ENCODE peak calls at places on chromosomes 1 and 21, in eight cellular contexts. Q is tibial nerve; S is thoracic aorta; C is CD8-positive, alpha-beta T cell; Z is CD4-positive, alpha-beta T cell; W is mucosa of descending colon; Y is HCT116; B is cardiac fibroblast. M is an unnamed sample.

GRCh38 chr1:195195423-195196057 is 1412.7 kb downstream of the KCNT2 start:
- DNase-seq in C (no peak), B (no peak), Q (no peak), W (no peak), Y (no peak), Z (no peak), S (no peak), M (no peak)

GRCh38 chr21:26148071-26148470 is 22.5 kb downstream of the APP start:
- DNase-seq in C (no peak), Q (no peak), Y (no peak), W (no peak), Z (no peak), B (peak), S (no peak), M (no peak)

GRCh38 chr1:19622204-19622603 is 21.9 kb upstream of the NBL1 start:
- DNase-seq in C (no peak), Z (no peak), S (no peak), Y (no peak), Q (no peak), B (peak), W (no peak), M (no peak)

GRCh38 chr1:42334240-42335049 is 590 bp downstream of the FOXJ3 start:
- DNase-seq in W (peak), S (peak), B (peak), Q (peak), C (peak), Y (peak), Z (peak), M (no peak)

GRCh38 chr1:145859491-145860159 is 744 bp upstream of the PIAS3 start:
- DNase-seq in S (peak), C (peak), B (peak), Z (peak), W (peak), Y (peak), Q (peak), M (peak)

GRCh38 chr1:209567788-209568187 is 15.7 kb upstream of the CAMK1G start:
- DNase-seq in Q (no peak), Y (no peak), S (no peak), C (no peak), Z (no peak), W (no peak), B (peak), M (no peak)

GRCh38 chr21:34822957-34823356 is 154.2 kb downstream of the CLIC6 start:
- DNase-seq in Y (no peak), S (no peak), C (no peak), W (no peak), B (peak), Z (no peak), Q (no peak), M (no peak)

GRCh38 chr1:86339421-86339820 is 56.7 kb downstream of the ODF2L start:
- DNase-seq in Q (no peak), B (peak), W (no peak), S (no peak), Y (no peak), C (no peak), Z (no peak), M (no peak)

GRCh38 chr1:185939142-185939541 is 205.0 kb downstream of the HMCN1 start:
- DNase-seq in Q (no peak), Z (no peak), C (no peak), B (no peak), Y (no peak), W (no peak), S (no peak), M (no peak)

GRCh38 chr1:29325675-29326074 is 89.4 kb downstream of the PTPRU start:
- DNase-seq in B (no peak), C (no peak), Y (no peak), W (no peak), S (no peak), Q (no peak), Z (no peak), M (no peak)

GRCh38 chr1:203441811-203442210 is 33.8 kb upstream of the PRELP start:
- DNase-seq in S (no peak), B (no peak), Y (no peak), Q (no peak), W (no peak), C (no peak), Z (no peak), M (no peak)

GRCh38 chr1:22582670-22583635 is 19.7 kb downstream of the EPHA8 start:
- DNase-seq in Z (no peak), S (no peak), B (no peak), Q (no peak), Y (no peak), W (no peak), C (no peak), M (no peak)

GRCh38 chr21:29218749-29219148 is 80.0 kb upstream of the BACH1 start:
- DNase-seq in Q (no peak), Z (no peak), S (no peak), W (no peak), B (no peak), Y (no peak), C (no peak), M (no peak)

GRCh38 chr1:235336903-235337302 is 8.5 kb downstream of the GGPS1 start:
- DNase-seq in Z (peak), W (no peak), S (no peak), Q (no peak), Y (no peak), C (no peak), B (no peak), M (no peak)

GRCh38 chr21:37866027-37866426 is 50.2 kb downstream of the KCNJ6 start:
- DNase-seq in Z (no peak), Q (no peak), S (no peak), C (no peak), Y (no peak), B (peak), W (no peak), M (no peak)

GRCh38 chr21:41901099-41901498 is 22.0 kb upstream of the PRDM15 start:
- DNase-seq in B (no peak), Z (no peak), S (no peak), Q (no peak), Y (no peak), W (no peak), C (no peak), M (no peak)

GRCh38 chr1:151993084-151993733 is 450 bp downstream of the S100A10 start:
- DNase-seq in Z (peak), B (no peak), W (peak), C (no peak), S (no peak), Q (peak), Y (no peak), M (no peak)

GRCh38 chr1:24387636-24388035 is 25.9 kb downstream of the STPG1 start:
- DNase-seq in C (no peak), Y (no peak), B (no peak), Q (no peak), W (no peak), Z (no peak), S (no peak), M (no peak)

GRCh38 chr1:59446257-59446901 is 149.5 kb downstream of the FGGY start:
- DNase-seq in Z (no peak), C (no peak), B (peak), Q (no peak), W (no peak), Y (no peak), S (no peak), M (no peak)

GRCh38 chr1:6336946-6337622 is 56.5 kb downstream of the ACOT7 start:
- DNase-seq in C (no peak), Y (no peak), Z (no peak), B (no peak), W (no peak), Q (no peak), S (no peak), M (no peak)

GRCh38 chr1:37741130-37741529 is 23.8 kb downstream of the EPHA10 start:
- DNase-seq in Q (peak), W (no peak), Z (no peak), Y (peak), B (peak), C (no peak), S (no peak), M (no peak)

GRCh38 chr1:54949971-54950360 is 30.5 kb upstream of the TMEM61 start:
- DNase-seq in Z (no peak), Y (no peak), Q (peak), S (no peak), C (no peak), W (no peak), B (peak), M (no peak)

GRCh38 chr1:189103956-189104355 is 1373.7 kb downstream of the BRINP3 start:
- DNase-seq in S (no peak), B (peak), Q (no peak), W (no peak), Z (no peak), C (no peak), Y (no peak), M (no peak)

GRCh38 chr1:116075981-116076380 is 35.2 kb upstream of the MAB21L3 start:
- DNase-seq in C (no peak), Z (no peak), Y (peak), B (peak), S (no peak), W (no peak), Q (no peak), M (no peak)

GRCh38 chr1:116076831-116077230 is 34.4 kb upstream of the MAB21L3 start:
- DNase-seq in Z (no peak), C (no peak), S (no peak), Q (no peak), B (peak), Y (no peak), W (no peak), M (no peak)

GRCh38 chr1:116075577-116075976 is 35.6 kb upstream of the MAB21L3 start:
- DNase-seq in S (no peak), B (no peak), Z (no peak), C (no peak), Y (no peak), Q (no peak), W (no peak), M (no peak)

GRCh38 chr1:116078699-116079223 is 32.4 kb upstream of the MAB21L3 start:
- DNase-seq in Z (no peak), C (no peak), Y (no peak), B (no peak), Q (no peak), S (no peak), W (no peak), M (no peak)
- TF ChIP-seq CTCF in Z (no peak), C (no peak), Y (no peak), B (no peak), Q (no peak), S (no peak), W (no peak), M (no peak)

GRCh38 chr1:16233431-16233830 is 3.6 kb downstream of the CPLANE2 start:
- DNase-seq in S (no peak), Z (no peak), C (no peak), W (no peak), Y (no peak), B (no peak), Q (no peak), M (no peak)

GRCh38 chr1:16235347-16235746 is 1.6 kb downstream of the CPLANE2 start:
- DNase-seq in W (no peak), B (no peak), Z (no peak), Y (no peak), C (no peak), Q (no peak), S (no peak), M (no peak)

GRCh38 chr1:16236495-16237342 is at the start of gene CPLANE2:
- DNase-seq in B (peak), Q (peak), S (peak), Z (peak), Y (peak), W (peak), C (peak), M (peak)

GRCh38 chr1:16237343-16237830 is 404 bp upstream of the CPLANE2 start:
- DNase-seq in W (no peak), B (peak), Z (no peak), Y (no peak), S (no peak), C (no peak), Q (no peak), M (no peak)

DNA sequence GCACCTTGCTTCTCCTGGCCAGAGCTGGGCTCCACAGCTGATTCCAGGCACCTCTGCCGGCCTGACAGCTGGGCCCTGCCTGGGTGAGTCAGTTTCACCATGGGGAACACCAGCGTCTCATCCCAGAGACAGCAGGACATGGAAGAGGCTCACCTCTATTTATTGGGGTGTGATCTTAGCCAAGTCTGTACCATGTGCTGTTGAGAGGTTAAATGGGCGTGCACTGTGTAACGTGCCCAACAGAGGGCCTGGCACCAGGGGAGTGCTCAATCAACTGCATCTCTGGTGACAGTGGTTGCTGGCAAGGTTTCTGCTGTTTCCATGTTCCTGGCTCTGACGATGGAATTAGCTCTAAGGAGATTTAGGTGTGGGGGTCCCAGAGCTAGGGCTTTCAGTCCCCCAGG is 890 bp downstream of the CPLANE2 start:
- DNase-seq in Z (peak), W (no peak), S (no peak), B (peak), Q (no peak), Y (peak), C (peak), M (no peak)
- TF ChIP-seq CTCF in Z (peak), W (no peak), S (peak), B (peak), Q (no peak), Y (no peak), C (peak), M (no peak)

DNA sequence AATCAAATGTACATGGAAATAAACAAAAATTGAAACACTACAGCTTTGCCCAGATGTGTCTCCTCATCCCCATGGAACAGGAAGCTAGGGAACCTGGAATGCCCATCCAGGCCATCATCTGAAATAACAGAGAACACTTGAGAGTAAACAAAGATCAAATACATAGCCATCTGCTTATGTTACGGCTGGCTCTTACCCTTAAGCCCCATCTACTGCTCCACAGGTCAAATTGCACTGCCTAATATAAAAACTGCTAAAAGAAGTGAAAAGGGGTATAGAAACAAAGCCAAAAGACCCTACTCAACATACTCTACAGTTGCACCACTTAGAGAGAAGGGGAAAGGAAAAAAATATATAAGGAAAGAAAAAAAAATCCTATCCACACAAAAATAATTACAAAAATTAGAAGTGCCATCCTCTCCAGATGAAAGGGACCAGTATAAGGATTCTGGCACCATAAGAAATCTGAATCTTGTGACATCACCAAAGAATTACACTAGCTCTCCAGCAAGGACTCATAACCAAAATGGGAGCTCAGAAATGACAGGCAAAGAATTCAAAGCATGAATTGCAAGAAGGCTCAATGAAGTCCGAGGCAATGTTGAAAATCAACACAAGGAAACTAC is 26.9 kb downstream of the OR6Y1 start:
- DNase-seq in C (no peak), Y (no peak), W (no peak), Z (no peak), B (peak), Q (no peak), S (no peak), M (no peak)
- TF ChIP-seq CTCF in C (peak), Y (no peak), W (no peak), Z (peak), B (peak), Q (peak), S (no peak), M (no peak)

DNA sequence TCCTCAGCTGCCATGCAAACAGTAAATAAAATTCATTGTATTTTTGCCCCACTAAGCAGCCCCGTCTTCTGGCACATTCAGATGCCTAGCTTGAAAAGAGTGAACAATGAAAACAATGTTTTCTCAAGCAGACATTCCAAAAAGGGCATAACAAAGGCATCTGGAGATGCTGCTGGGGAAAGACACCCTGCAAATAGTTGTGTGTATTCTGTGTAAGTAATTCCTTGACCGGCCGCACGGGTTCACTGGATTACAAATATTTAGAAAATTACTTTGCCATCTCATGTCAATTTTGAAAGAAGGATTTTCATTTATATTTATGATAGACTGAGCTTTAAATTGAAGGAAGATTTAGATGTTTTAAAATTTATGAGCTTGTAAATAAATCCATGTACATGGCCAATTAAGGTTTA is 142.2 kb downstream of the SLC45A1 start:
- DNase-seq in W (no peak), S (no peak), Q (no peak), B (no peak), C (no peak), Z (no peak), Y (no peak), M (no peak)
- TF ChIP-seq CTCF in W (no peak), S (no peak), Q (peak), B (no peak), C (no peak), Z (no peak), Y (no peak), M (no peak)